ENCODE peak calls at places on chromosomes 12 and 14, in five cellular contexts. One of them, this sample, is unnamed.

GRCh38 chr14:98798099-98798498 is 473.9 kb downstream of the BCL11B start:
- DNase-seq in Peyer's patch: no peak
- DNase-seq in GM12864: no peak
- DNase-seq in HL-60: no peak
- DNase-seq in dorsolateral prefrontal cortex: no peak
- DNase-seq in this sample: no peak

GRCh38 chr12:84660139-84660538 is 252.5 kb downstream of the SLC6A15 start:
- DNase-seq in dorsolateral prefrontal cortex: no peak
- DNase-seq in Peyer's patch: no peak
- DNase-seq in GM12864: no peak
- DNase-seq in HL-60: no peak
- DNase-seq in this sample: no peak

GRCh38 chr12:15797818-15798217 is 8.6 kb upstream of the EPS8 start:
- DNase-seq in GM12864: no peak
- DNase-seq in dorsolateral prefrontal cortex: no peak
- DNase-seq in Peyer's patch: no peak
- DNase-seq in HL-60: no peak
- DNase-seq in this sample: no peak

GRCh38 chr12:3530548-3530947 is 39.5 kb downstream of the PRMT8 start:
- DNase-seq in dorsolateral prefrontal cortex: no peak
- DNase-seq in HL-60: no peak
- DNase-seq in GM12864: no peak
- DNase-seq in Peyer's patch: no peak
- DNase-seq in this sample: no peak

GRCh38 chr12:71282925-71283324 is 125.1 kb upstream of the TSPAN8 start:
- DNase-seq in HL-60: no peak
- DNase-seq in dorsolateral prefrontal cortex: no peak
- DNase-seq in Peyer's patch: no peak
- DNase-seq in GM12864: no peak
- DNase-seq in this sample: no peak

GRCh38 chr14:22977684-22978486 is 4.5 kb downstream of the AJUBA start:
- DNase-seq in GM12864: no peak
- DNase-seq in dorsolateral prefrontal cortex: no peak
- DNase-seq in HL-60: no peak
- DNase-seq in Peyer's patch: no peak
- DNase-seq in this sample: peak

GRCh38 chr14:36942522-36943245 is 229.7 kb downstream of the SLC25A21 start:
- DNase-seq in HL-60: no peak
- DNase-seq in dorsolateral prefrontal cortex: no peak
- DNase-seq in GM12864: no peak
- DNase-seq in Peyer's patch: no peak
- DNase-seq in this sample: no peak

GRCh38 chr12:108611884-108612415 is 14.1 kb upstream of the TMEM119 start:
- DNase-seq in GM12864: no peak
- DNase-seq in HL-60: no peak
- DNase-seq in dorsolateral prefrontal cortex: no peak
- DNase-seq in Peyer's patch: peak
- DNase-seq in this sample: peak

GRCh38 chr12:120649442-120650248 is 9.2 kb downstream of the CABP1 start:
- DNase-seq in HL-60: peak
- DNase-seq in GM12864: no peak
- DNase-seq in Peyer's patch: no peak
- DNase-seq in dorsolateral prefrontal cortex: no peak
- DNase-seq in this sample: peak

GRCh38 chr12:94100990-94101901 is 47.1 kb upstream of the PLXNC1 start:
- DNase-seq in HL-60: no peak
- DNase-seq in dorsolateral prefrontal cortex: peak
- DNase-seq in Peyer's patch: peak
- DNase-seq in GM12864: peak
- DNase-seq in this sample: peak

GRCh38 chr14:91258021-91258618 is 13.6 kb upstream of the GPR68 start:
- DNase-seq in GM12864: no peak
- DNase-seq in dorsolateral prefrontal cortex: no peak
- DNase-seq in HL-60: no peak
- DNase-seq in Peyer's patch: no peak
- DNase-seq in this sample: peak

GRCh38 chr12:128336506-128336905 is 69.5 kb downstream of the TMEM132C start:
- DNase-seq in GM12864: no peak
- DNase-seq in dorsolateral prefrontal cortex: no peak
- DNase-seq in HL-60: no peak
- DNase-seq in Peyer's patch: no peak
- DNase-seq in this sample: no peak

GRCh38 chr12:21334771-21335325 is at the start of gene SLCO1A2:
- DNase-seq in GM12864: no peak
- DNase-seq in HL-60: no peak
- DNase-seq in dorsolateral prefrontal cortex: no peak
- DNase-seq in Peyer's patch: no peak
- DNase-seq in this sample: no peak

GRCh38 chr12:40226652-40227051 is 1.9 kb downstream of the LRRK2 start:
- DNase-seq in dorsolateral prefrontal cortex: peak
- DNase-seq in HL-60: no peak
- DNase-seq in GM12864: no peak
- DNase-seq in Peyer's patch: peak
- DNase-seq in this sample: peak

GRCh38 chr12:85741051-85741450 is 95.2 kb downstream of the RASSF9 start:
- DNase-seq in Peyer's patch: no peak
- DNase-seq in GM12864: no peak
- DNase-seq in HL-60: no peak
- DNase-seq in dorsolateral prefrontal cortex: no peak
- DNase-seq in this sample: no peak

GRCh38 chr12:65510584-65511050 is 232.1 kb downstream of the MSRB3 start:
- DNase-seq in dorsolateral prefrontal cortex: no peak
- DNase-seq in GM12864: no peak
- DNase-seq in HL-60: no peak
- DNase-seq in Peyer's patch: no peak
- DNase-seq in this sample: peak

GRCh38 chr12:52029686-52030085 is 21.6 kb upstream of the NR4A1 start:
- DNase-seq in HL-60: no peak
- DNase-seq in Peyer's patch: no peak
- DNase-seq in GM12864: no peak
- DNase-seq in dorsolateral prefrontal cortex: no peak
- DNase-seq in this sample: no peak

GRCh38 chr12:121110211-121110940 is 22.3 kb upstream of the P2RX7 start:
- DNase-seq in GM12864: peak
- DNase-seq in dorsolateral prefrontal cortex: peak
- DNase-seq in Peyer's patch: peak
- DNase-seq in HL-60: peak
- DNase-seq in this sample: peak

GRCh38 chr12:85155791-85156190 is 119.6 kb downstream of the LRRIQ1 start:
- DNase-seq in dorsolateral prefrontal cortex: no peak
- DNase-seq in Peyer's patch: no peak
- DNase-seq in GM12864: no peak
- DNase-seq in HL-60: no peak
- DNase-seq in this sample: peak

GRCh38 chr12:50060120-50060468 is 2.7 kb downstream of the ASIC1 start:
- DNase-seq in GM12864: no peak
- DNase-seq in Peyer's patch: no peak
- DNase-seq in HL-60: no peak
- DNase-seq in dorsolateral prefrontal cortex: no peak
- DNase-seq in this sample: no peak

GRCh38 chr14:50762001-50762930 is 68.7 kb downstream of the NIN start:
- DNase-seq in Peyer's patch: no peak
- DNase-seq in dorsolateral prefrontal cortex: no peak
- DNase-seq in GM12864: no peak
- DNase-seq in HL-60: no peak
- DNase-seq in this sample: no peak

GRCh38 chr12:6124411-6125151 is at the start of gene VWF:
- DNase-seq in Peyer's patch: no peak
- DNase-seq in GM12864: no peak
- DNase-seq in HL-60: no peak
- DNase-seq in dorsolateral prefrontal cortex: no peak
- DNase-seq in this sample: peak

GRCh38 chr14:55354500-55354899 is 57.1 kb downstream of the ATG14 start:
- DNase-seq in Peyer's patch: no peak
- DNase-seq in dorsolateral prefrontal cortex: peak
- DNase-seq in GM12864: no peak
- DNase-seq in HL-60: no peak
- DNase-seq in this sample: peak

GRCh38 chr12:83665755-83666154 is 979.0 kb downstream of the TMTC2 start:
- DNase-seq in HL-60: no peak
- DNase-seq in GM12864: no peak
- DNase-seq in Peyer's patch: no peak
- DNase-seq in dorsolateral prefrontal cortex: no peak
- DNase-seq in this sample: no peak

GRCh38 chr12:73460212-73460611 is 1077.4 kb upstream of the ATXN7L3B start:
- DNase-seq in Peyer's patch: no peak
- DNase-seq in GM12864: no peak
- DNase-seq in dorsolateral prefrontal cortex: no peak
- DNase-seq in HL-60: no peak
- DNase-seq in this sample: no peak

GRCh38 chr14:79967001-79967400 is 244.3 kb downstream of the DIO2 start:
- DNase-seq in Peyer's patch: no peak
- DNase-seq in HL-60: no peak
- DNase-seq in dorsolateral prefrontal cortex: no peak
- DNase-seq in GM12864: no peak
- DNase-seq in this sample: no peak

GRCh38 chr14:104250175-104250574 is 111.8 kb downstream of the KIF26A start:
- DNase-seq in Peyer's patch: no peak
- DNase-seq in dorsolateral prefrontal cortex: no peak
- DNase-seq in GM12864: no peak
- DNase-seq in HL-60: no peak
- DNase-seq in this sample: no peak

GRCh38 chr14:105493921-105494605 is 3.0 kb downstream of the TEDC1 start:
- DNase-seq in dorsolateral prefrontal cortex: no peak
- DNase-seq in Peyer's patch: no peak
- DNase-seq in HL-60: no peak
- DNase-seq in GM12864: no peak
- DNase-seq in this sample: no peak

GRCh38 chr12:55652352-55652751 is 15.7 kb downstream of the OR10P1 start:
- DNase-seq in HL-60: no peak
- DNase-seq in GM12864: no peak
- DNase-seq in Peyer's patch: no peak
- DNase-seq in dorsolateral prefrontal cortex: no peak
- DNase-seq in this sample: no peak

GRCh38 chr12:19757317-19757877 is 318.1 kb downstream of the AEBP2 start:
- DNase-seq in dorsolateral prefrontal cortex: no peak
- DNase-seq in Peyer's patch: no peak
- DNase-seq in HL-60: no peak
- DNase-seq in GM12864: no peak
- DNase-seq in this sample: peak

GRCh38 chr14:93619176-93619793 is 169.0 kb downstream of the PRIMA1 start:
- DNase-seq in HL-60: peak
- DNase-seq in dorsolateral prefrontal cortex: no peak
- DNase-seq in GM12864: peak
- DNase-seq in Peyer's patch: peak
- DNase-seq in this sample: peak

GRCh38 chr12:107523760-107524558 is 161.6 kb upstream of the PWP1 start:
- DNase-seq in GM12864: no peak
- DNase-seq in HL-60: no peak
- DNase-seq in Peyer's patch: no peak
- DNase-seq in dorsolateral prefrontal cortex: no peak
- DNase-seq in this sample: no peak

GRCh38 chr12:12282761-12283160 is 15.9 kb upstream of the LRP6 start:
- DNase-seq in HL-60: no peak
- DNase-seq in dorsolateral prefrontal cortex: no peak
- DNase-seq in Peyer's patch: no peak
- DNase-seq in GM12864: no peak
- DNase-seq in this sample: peak

GRCh38 chr14:78543433-78543832 is 373.3 kb downstream of the NRXN3 start:
- DNase-seq in Peyer's patch: no peak
- DNase-seq in HL-60: no peak
- DNase-seq in dorsolateral prefrontal cortex: no peak
- DNase-seq in GM12864: no peak
- DNase-seq in this sample: no peak

GRCh38 chr12:72270246-72270645 is 1.9 kb upstream of the TRHDE start:
- DNase-seq in dorsolateral prefrontal cortex: no peak
- DNase-seq in Peyer's patch: no peak
- DNase-seq in HL-60: no peak
- DNase-seq in GM12864: no peak
- DNase-seq in this sample: no peak

GRCh38 chr12:38771871-38772270 is 133.5 kb downstream of the CPNE8 start:
- DNase-seq in dorsolateral prefrontal cortex: no peak
- DNase-seq in Peyer's patch: no peak
- DNase-seq in GM12864: peak
- DNase-seq in HL-60: no peak
- DNase-seq in this sample: no peak

GRCh38 chr12:38772427-38772826 is 133.0 kb downstream of the CPNE8 start:
- DNase-seq in dorsolateral prefrontal cortex: no peak
- DNase-seq in HL-60: no peak
- DNase-seq in GM12864: no peak
- DNase-seq in Peyer's patch: no peak
- DNase-seq in this sample: no peak

GRCh38 chr12:38776657-38777056 is 128.7 kb downstream of the CPNE8 start:
- DNase-seq in HL-60: no peak
- DNase-seq in GM12864: no peak
- DNase-seq in Peyer's patch: no peak
- DNase-seq in dorsolateral prefrontal cortex: no peak
- DNase-seq in this sample: no peak

GRCh38 chr12:38775457-38775856 is 129.9 kb downstream of the CPNE8 start:
- DNase-seq in GM12864: peak
- DNase-seq in Peyer's patch: no peak
- DNase-seq in HL-60: no peak
- DNase-seq in dorsolateral prefrontal cortex: no peak
- DNase-seq in this sample: no peak
- H3K4me3 ChIP-seq in GM12864: no peak
- H3K4me3 ChIP-seq in Peyer's patch: no peak
- H3K4me3 ChIP-seq in HL-60: no peak
- H3K4me3 ChIP-seq in dorsolateral prefrontal cortex: no peak
- H3K4me3 ChIP-seq in this sample: no peak

GRCh38 chr12:124111006-124111405 is 138.0 kb downstream of the ZNF664 start:
- DNase-seq in HL-60: no peak
- DNase-seq in Peyer's patch: no peak
- DNase-seq in GM12864: no peak
- DNase-seq in dorsolateral prefrontal cortex: no peak
- DNase-seq in this sample: peak
- TF ChIP-seq CTCF in HL-60: no peak
- TF ChIP-seq CTCF in Peyer's patch: no peak
- TF ChIP-seq CTCF in GM12864: no peak
- TF ChIP-seq CTCF in dorsolateral prefrontal cortex: no peak
- TF ChIP-seq CTCF in this sample: no peak

GRCh38 chr14:61764342-61765122 is 2.3 kb downstream of the SNAPC1 start:
- DNase-seq in GM12864: no peak
- DNase-seq in HL-60: no peak
- DNase-seq in dorsolateral prefrontal cortex: no peak
- DNase-seq in Peyer's patch: no peak
- DNase-seq in this sample: peak

GRCh38 chr14:61765225-61765943 is 3.2 kb downstream of the SNAPC1 start:
- DNase-seq in GM12864: no peak
- DNase-seq in dorsolateral prefrontal cortex: no peak
- DNase-seq in Peyer's patch: no peak
- DNase-seq in HL-60: no peak
- DNase-seq in this sample: peak

GRCh38 chr14:61768240-61768639 is 6.0 kb downstream of the SNAPC1 start:
- DNase-seq in HL-60: no peak
- DNase-seq in dorsolateral prefrontal cortex: no peak
- DNase-seq in Peyer's patch: no peak
- DNase-seq in GM12864: no peak
- DNase-seq in this sample: no peak

GRCh38 chr14:61769893-61770292 is 7.7 kb downstream of the SNAPC1 start:
- DNase-seq in Peyer's patch: no peak
- DNase-seq in HL-60: no peak
- DNase-seq in dorsolateral prefrontal cortex: no peak
- DNase-seq in GM12864: no peak
- DNase-seq in this sample: no peak

GRCh38 chr14:61766136-61766535 is 3.9 kb downstream of the SNAPC1 start:
- DNase-seq in HL-60: no peak
- DNase-seq in Peyer's patch: no peak
- DNase-seq in GM12864: no peak
- DNase-seq in dorsolateral prefrontal cortex: no peak
- DNase-seq in this sample: peak
- H3K4me3 ChIP-seq in HL-60: no peak
- H3K4me3 ChIP-seq in Peyer's patch: no peak
- H3K4me3 ChIP-seq in GM12864: no peak
- H3K4me3 ChIP-seq in dorsolateral prefrontal cortex: no peak
- H3K4me3 ChIP-seq in this sample: no peak

GRCh38 chr12:66633676-66634075 is 45.2 kb downstream of the GRIP1 start:
- DNase-seq in Peyer's patch: no peak
- DNase-seq in HL-60: no peak
- DNase-seq in GM12864: no peak
- DNase-seq in dorsolateral prefrontal cortex: no peak
- DNase-seq in this sample: peak
- TF ChIP-seq CTCF in Peyer's patch: no peak
- TF ChIP-seq CTCF in HL-60: no peak
- TF ChIP-seq CTCF in GM12864: no peak
- TF ChIP-seq CTCF in dorsolateral prefrontal cortex: no peak
- TF ChIP-seq CTCF in this sample: no peak